ENCODE peak calls at places on chromosomes 11 and 22, in seven cellular contexts. H is endodermal cell; Z is GM23248; S is A549; Y is ascending aorta; P is CD4-positive, alpha-beta memory T cell; A is lower lobe of right lung. X is an unnamed sample. For H3K4me1, the result is how much of the 10 kb centered on the place peaks cover.

GRCh38 chr11:76777922-76778321 is 5.2 kb upstream of the TSKU start:
- DNase-seq in A (no peak), Z (no peak), H (no peak), P (no peak), S (no peak), Y (no peak), X (no peak)

GRCh38 chr11:128757235-128757711 is 63.4 kb downstream of the FLI1 start:
- DNase-seq in A (peak), P (peak), Z (peak), S (no peak), H (peak), Y (peak), X (no peak)

GRCh38 chr11:112453601-112454577 is 193.2 kb upstream of the PLET1 start:
- DNase-seq in A (peak), Z (peak), Y (no peak), P (peak), S (peak), H (peak), X (no peak)

GRCh38 chr11:16611395-16612233 is 126.8 kb upstream of the C11orf58 start:
- DNase-seq in P (no peak), A (no peak), Y (no peak), S (no peak), H (peak), Z (no peak), X (no peak)

GRCh38 chr11:117486059-117486458 is 158.4 kb downstream of the CEP164 start:
- DNase-seq in A (no peak), P (no peak), S (no peak), Y (no peak), Z (no peak), H (no peak), X (no peak)

GRCh38 chr11:76716268-76716667 is 45.7 kb upstream of the LRRC32 start:
- DNase-seq in S (no peak), P (no peak), H (no peak), Y (no peak), Z (no peak), A (no peak), X (no peak)

GRCh38 chr22:22912722-22913253 is 25.2 kb downstream of the IGLL5 start:
- DNase-seq in P (no peak), Z (no peak), Y (no peak), A (no peak), S (no peak), H (no peak), X (peak)

GRCh38 chr11:27443746-27444465 is 28.7 kb downstream of the LGR4 start:
- DNase-seq in A (no peak), H (no peak), Y (no peak), P (no peak), S (no peak), Z (no peak), X (no peak)

GRCh38 chr22:49016909-49017768 is 810.5 kb downstream of the BRD1 start:
- DNase-seq in H (peak), S (no peak), Y (no peak), P (no peak), A (peak), Z (no peak), X (peak)

GRCh38 chr11:1572200-1573076 is at the start of gene DUSP8:
- DNase-seq in Z (peak), A (peak), H (peak), P (peak), S (peak), Y (peak), X (peak)

GRCh38 chr22:30868663-30869385 is 99.8 kb downstream of the MORC2 start:
- DNase-seq in A (peak), H (no peak), P (no peak), Z (peak), Y (no peak), S (no peak), X (peak)

GRCh38 chr11:67312187-67313021 is 9.1 kb downstream of the SSH3 start:
- DNase-seq in Z (no peak), A (peak), S (no peak), P (peak), H (no peak), Y (no peak), X (peak)

GRCh38 chr11:119688362-119688761 is 40.6 kb downstream of the NECTIN1 start:
- DNase-seq in H (no peak), A (no peak), S (no peak), Y (no peak), Z (no peak), P (no peak), X (no peak)

GRCh38 chr11:15769203-15769602 is 587.1 kb downstream of the SOX6 start:
- DNase-seq in Y (no peak), A (no peak), Z (no peak), S (no peak), P (no peak), H (no peak), X (no peak)

GRCh38 chr11:63612181-63612580 is 2.1 kb downstream of the PLAAT3 start:
- DNase-seq in P (no peak), S (no peak), H (no peak), A (no peak), Z (no peak), Y (no peak), X (no peak)

GRCh38 chr22:49298834-49299750 is 528.6 kb downstream of the BRD1 start:
- DNase-seq in Z (no peak), H (no peak), P (no peak), S (no peak), Y (no peak), A (no peak), X (no peak)

GRCh38 chr11:73585834-73586575 is 11.9 kb downstream of the FAM168A start:
- DNase-seq in H (no peak), Z (peak), S (no peak), A (no peak), P (no peak), Y (no peak), X (no peak)

GRCh38 chr11:72584933-72585597 is 89.2 kb downstream of the PDE2A start:
- DNase-seq in Y (no peak), P (no peak), A (peak), S (no peak), Z (no peak), H (no peak), X (peak)

GRCh38 chr11:134207538-134208239 is 16.1 kb downstream of the NCAPD3 start:
- DNase-seq in H (peak), Z (peak), P (peak), S (no peak), A (peak), Y (no peak), X (no peak)

GRCh38 chr11:58254936-58255335 is 13.1 kb downstream of the OR10W1 start:
- DNase-seq in A (no peak), Z (peak), S (no peak), Y (no peak), P (no peak), H (no peak), X (no peak)

GRCh38 chr11:11403763-11404725 is 51.0 kb upstream of the CSNK2A3 start:
- DNase-seq in Z (peak), P (no peak), A (peak), S (no peak), H (no peak), Y (no peak), X (no peak)
- H3K4me1 ChIP-seq in Z (under half), P (under half), A (half or more), S (under half), H (under half), Y (under half), X (under half)

GRCh38 chr11:19727246-19727645 is 14.6 kb downstream of the NAV2 start:
- DNase-seq in Z (peak), A (no peak), P (no peak), Y (no peak), S (no peak), H (no peak), X (no peak)
- H3K4me1 ChIP-seq in Z (under half), A (under half), P (under half), Y (half or more), S (under half), H (under half), X (under half)

GRCh38 chr11:47392546-47393162 is 14.3 kb upstream of the SPI1 start:
- DNase-seq in Y (no peak), P (no peak), S (no peak), Z (no peak), H (no peak), A (no peak), X (peak)
- H3K4me1 ChIP-seq in Y (under half), P (half or more), S (under half), Z (under half), H (under half), A (half or more), X (under half)

GRCh38 chr22:27723150-27723549 is 78.4 kb downstream of the MN1 start:
- DNase-seq in P (no peak), H (no peak), Z (peak), S (no peak), A (no peak), Y (no peak), X (no peak)
- H3K4me1 ChIP-seq in P (under half), H (under half), Z (under half), S (under half), A (under half), Y (under half), X (under half)

DNA sequence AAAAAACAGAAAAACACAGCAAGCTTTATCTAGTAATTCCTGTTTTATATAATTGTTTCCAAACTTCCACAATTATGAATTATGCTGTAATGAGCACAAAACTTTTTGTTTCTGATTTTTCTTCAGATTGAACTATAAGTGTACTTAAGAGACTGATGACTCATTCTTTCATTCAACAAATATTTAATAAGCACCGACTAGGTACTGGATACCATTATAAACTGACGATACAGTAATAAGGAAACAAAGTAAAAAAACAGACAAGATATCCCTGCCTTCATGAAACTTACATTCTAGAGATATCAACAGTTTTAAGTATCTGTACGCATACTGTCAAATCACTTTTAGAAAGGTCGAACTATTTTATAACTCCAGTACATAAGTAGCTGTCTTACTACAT is 78.6 kb downstream of the ME3 start:
- DNase-seq in S (no peak), P (no peak), H (no peak), Z (peak), Y (no peak), A (no peak), X (no peak)
- H3K4me1 ChIP-seq in S (half or more), P (under half), H (under half), Z (under half), Y (under half), A (under half), X (under half)

DNA sequence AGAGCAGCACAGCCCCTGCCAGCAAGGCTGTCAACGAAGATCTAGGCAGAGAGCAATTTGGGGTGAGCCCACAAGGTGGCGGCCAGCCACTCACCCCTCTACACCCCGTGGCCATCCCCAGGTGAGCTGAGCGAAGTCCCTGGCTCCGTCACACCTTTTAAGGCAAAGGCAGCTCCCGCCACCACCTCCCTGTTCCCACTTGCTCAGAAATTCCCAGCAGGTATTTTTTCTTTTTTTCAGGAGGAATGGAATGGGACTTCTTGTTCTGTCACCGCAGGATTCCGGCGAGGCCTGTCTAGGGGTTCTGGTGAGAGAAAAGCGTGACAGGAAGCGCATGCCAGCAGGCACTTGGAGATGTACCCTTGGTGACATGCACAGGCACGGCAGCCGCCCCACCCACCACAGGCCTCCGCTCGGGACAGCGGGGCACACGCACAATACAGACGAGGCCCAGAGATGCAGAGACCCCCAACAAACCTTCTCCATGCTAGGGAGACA is 10.0 kb downstream of the RPL3 start:
- DNase-seq in S (no peak), P (no peak), H (peak), Z (peak), A (no peak), Y (no peak), X (no peak)
- H3K4me1 ChIP-seq in S (half or more), P (under half), H (under half), Z (under half), A (under half), Y (under half), X (under half)